ENCODE peak calls at places on chromosome 20, in eight cellular contexts. One of them, this sample, is unnamed.

GRCh38 chr20:61731363-61732181 is 334.1 kb downstream of the TAF4 start:
- DNase-seq in spleen: peak; percentile 57
- DNase-seq in right atrium auricular region: no peak
- DNase-seq in psoas muscle: peak; percentile 39
- DNase-seq in heart right ventricle: no peak
- DNase-seq in HCT116: no peak
- DNase-seq in pancreas: no peak
- DNase-seq in neural progenitor cell: no peak
- DNase-seq in this sample: no peak

GRCh38 chr20:32285621-32286334 is 8.3 kb downstream of the KIF3B start:
- DNase-seq in HCT116: no peak
- DNase-seq in right atrium auricular region: no peak
- DNase-seq in heart right ventricle: no peak
- DNase-seq in neural progenitor cell: no peak
- DNase-seq in spleen: no peak
- DNase-seq in psoas muscle: no peak
- DNase-seq in pancreas: no peak
- DNase-seq in this sample: no peak

GRCh38 chr20:47013606-47014005 is 119.0 kb downstream of the EYA2 start:
- DNase-seq in spleen: peak; percentile 6
- DNase-seq in psoas muscle: no peak
- DNase-seq in right atrium auricular region: no peak
- DNase-seq in pancreas: no peak
- DNase-seq in neural progenitor cell: no peak
- DNase-seq in HCT116: no peak
- DNase-seq in heart right ventricle: no peak
- DNase-seq in this sample: no peak

GRCh38 chr20:44494266-44494665 is 18.6 kb downstream of the TTPAL start:
- DNase-seq in psoas muscle: no peak
- DNase-seq in pancreas: no peak
- DNase-seq in heart right ventricle: no peak
- DNase-seq in neural progenitor cell: no peak
- DNase-seq in right atrium auricular region: no peak
- DNase-seq in HCT116: no peak
- DNase-seq in spleen: no peak
- DNase-seq in this sample: no peak

GRCh38 chr20:32207626-32208498 is at the start of the genes PLAGL2 and POFUT1:
- DNase-seq in pancreas: peak; percentile 88
- DNase-seq in HCT116: peak; percentile 61
- DNase-seq in neural progenitor cell: peak; percentile 96
- DNase-seq in spleen: peak; percentile 98
- DNase-seq in psoas muscle: peak; percentile 95
- DNase-seq in heart right ventricle: peak; percentile 91
- DNase-seq in right atrium auricular region: peak; percentile 82
- DNase-seq in this sample: peak; percentile 91

GRCh38 chr20:45783656-45784294 is 7.9 kb downstream of the WFDC3 start:
- DNase-seq in spleen: no peak
- DNase-seq in psoas muscle: no peak
- DNase-seq in neural progenitor cell: no peak
- DNase-seq in heart right ventricle: peak; percentile 56
- DNase-seq in HCT116: no peak
- DNase-seq in right atrium auricular region: no peak
- DNase-seq in pancreas: peak; percentile 20
- DNase-seq in this sample: peak; percentile 41

GRCh38 chr20:61938839-61939690 is 126.6 kb downstream of the TAF4 start:
- DNase-seq in heart right ventricle: peak; percentile 6
- DNase-seq in spleen: peak; percentile 59
- DNase-seq in pancreas: no peak
- DNase-seq in neural progenitor cell: no peak
- DNase-seq in right atrium auricular region: no peak
- DNase-seq in HCT116: no peak
- DNase-seq in psoas muscle: peak; percentile 38
- DNase-seq in this sample: peak; percentile 9

GRCh38 chr20:45266977-45267376 is 12.6 kb upstream of the SLPI start:
- DNase-seq in HCT116: no peak
- DNase-seq in psoas muscle: no peak
- DNase-seq in neural progenitor cell: no peak
- DNase-seq in pancreas: no peak
- DNase-seq in right atrium auricular region: no peak
- DNase-seq in spleen: no peak
- DNase-seq in heart right ventricle: no peak
- DNase-seq in this sample: no peak

GRCh38 chr20:18831830-18832229 is 18.2 kb downstream of the SCP2D1 start:
- DNase-seq in heart right ventricle: no peak
- DNase-seq in HCT116: no peak
- DNase-seq in psoas muscle: no peak
- DNase-seq in right atrium auricular region: no peak
- DNase-seq in pancreas: no peak
- DNase-seq in neural progenitor cell: no peak
- DNase-seq in spleen: no peak
- DNase-seq in this sample: no peak

GRCh38 chr20:8151371-8151770 is 19.3 kb downstream of the PLCB1 start:
- DNase-seq in right atrium auricular region: no peak
- DNase-seq in psoas muscle: no peak
- DNase-seq in pancreas: no peak
- DNase-seq in HCT116: no peak
- DNase-seq in spleen: no peak
- DNase-seq in heart right ventricle: no peak
- DNase-seq in neural progenitor cell: no peak
- DNase-seq in this sample: no peak

GRCh38 chr20:16821211-16822089 is 73.3 kb downstream of the OTOR start:
- DNase-seq in pancreas: no peak
- DNase-seq in HCT116: peak; percentile 31
- DNase-seq in heart right ventricle: no peak
- DNase-seq in spleen: no peak
- DNase-seq in right atrium auricular region: no peak
- DNase-seq in psoas muscle: no peak
- DNase-seq in neural progenitor cell: peak; percentile 68
- DNase-seq in this sample: no peak

GRCh38 chr20:755931-756330 is 12.4 kb downstream of the SLC52A3 start:
- DNase-seq in spleen: peak; percentile 24
- DNase-seq in HCT116: no peak
- DNase-seq in pancreas: no peak
- DNase-seq in heart right ventricle: no peak
- DNase-seq in psoas muscle: no peak
- DNase-seq in right atrium auricular region: no peak
- DNase-seq in neural progenitor cell: no peak
- DNase-seq in this sample: no peak

GRCh38 chr20:25310268-25310920 is 62.5 kb downstream of the PYGB start:
- DNase-seq in heart right ventricle: no peak
- DNase-seq in psoas muscle: no peak
- DNase-seq in pancreas: no peak
- DNase-seq in right atrium auricular region: no peak
- DNase-seq in neural progenitor cell: peak; percentile 30
- DNase-seq in spleen: peak; percentile 75
- DNase-seq in HCT116: peak; percentile 73
- DNase-seq in this sample: no peak

GRCh38 chr20:25309395-25310267 is 61.7 kb downstream of the PYGB start:
- DNase-seq in neural progenitor cell: no peak
- DNase-seq in right atrium auricular region: no peak
- DNase-seq in spleen: peak; percentile 78
- DNase-seq in HCT116: peak; percentile 65
- DNase-seq in heart right ventricle: no peak
- DNase-seq in pancreas: no peak
- DNase-seq in psoas muscle: no peak
- DNase-seq in this sample: no peak

GRCh38 chr20:25306991-25307903 is 59.4 kb downstream of the PYGB start:
- DNase-seq in spleen: peak; percentile 64
- DNase-seq in HCT116: no peak
- DNase-seq in heart right ventricle: no peak
- DNase-seq in neural progenitor cell: no peak
- DNase-seq in right atrium auricular region: no peak
- DNase-seq in pancreas: no peak
- DNase-seq in psoas muscle: no peak
- DNase-seq in this sample: no peak

GRCh38 chr20:25308083-25308491 is 60.2 kb downstream of the PYGB start:
- DNase-seq in right atrium auricular region: no peak
- DNase-seq in psoas muscle: no peak
- DNase-seq in pancreas: no peak
- DNase-seq in spleen: peak; percentile 62
- DNase-seq in neural progenitor cell: no peak
- DNase-seq in heart right ventricle: no peak
- DNase-seq in HCT116: no peak
- DNase-seq in this sample: no peak

DNA sequence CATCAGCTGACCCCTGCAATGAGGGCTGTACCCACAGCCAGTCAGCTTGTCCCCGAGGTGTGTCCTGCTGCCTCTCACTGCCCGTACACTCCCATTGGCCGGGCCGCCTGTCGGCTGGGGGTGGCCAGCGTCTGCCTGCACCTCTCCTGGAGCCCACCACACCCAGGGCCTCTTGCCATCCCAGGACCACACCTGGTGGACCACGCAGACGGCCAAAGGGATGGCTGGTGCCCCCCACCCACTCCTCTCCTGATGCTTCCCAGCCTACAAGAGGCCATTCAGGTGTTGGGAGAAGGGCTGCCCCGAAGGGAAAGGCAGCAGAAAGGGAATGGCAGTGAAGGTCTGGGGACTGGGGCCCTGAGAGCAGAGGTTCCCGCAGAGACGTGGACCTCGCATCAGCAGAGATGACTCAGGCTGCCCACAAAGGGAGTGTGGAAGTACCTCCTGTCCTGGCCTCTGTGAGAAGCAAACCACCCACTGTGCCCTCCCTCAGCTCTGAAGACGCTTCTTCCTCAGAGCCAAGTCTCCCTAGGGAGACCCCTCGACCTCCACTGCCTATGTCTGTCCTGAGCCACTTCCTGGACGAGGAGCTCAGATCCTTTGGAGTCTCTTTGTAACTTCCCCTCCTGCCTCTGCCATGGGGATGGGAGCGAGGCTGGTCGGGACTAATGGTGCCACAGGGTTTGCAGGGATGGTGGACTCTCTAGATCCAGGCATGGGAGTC is 60.9 kb downstream of the PYGB start:
- DNase-seq in pancreas: no peak
- DNase-seq in psoas muscle: no peak
- DNase-seq in HCT116: peak; percentile 28
- DNase-seq in heart right ventricle: no peak
- DNase-seq in spleen: peak; percentile 76
- DNase-seq in neural progenitor cell: no peak
- DNase-seq in right atrium auricular region: no peak
- DNase-seq in this sample: no peak
- H3K4me1 ChIP-seq in pancreas: peaks cover 9% of the 10 kb centered on the region
- H3K4me1 ChIP-seq in psoas muscle: peaks cover 22% of the 10 kb centered on the region
- H3K4me1 ChIP-seq in HCT116: peaks cover 37% of the 10 kb centered on the region
- H3K4me1 ChIP-seq in heart right ventricle: peaks cover 19% of the 10 kb centered on the region
- H3K4me1 ChIP-seq in spleen: peaks cover 14% of the 10 kb centered on the region
- H3K4me1 ChIP-seq in neural progenitor cell: no peaks in the 10 kb centered on the region
- H3K4me1 ChIP-seq in right atrium auricular region: peaks cover 31% of the 10 kb centered on the region
- H3K4me1 ChIP-seq in this sample: peaks cover 29% of the 10 kb centered on the region

GRCh38 chr20:59680148-59680650 is 75.9 kb downstream of the PHACTR3 start:
- DNase-seq in right atrium auricular region: peak; percentile 21
- DNase-seq in spleen: no peak
- DNase-seq in HCT116: no peak
- DNase-seq in pancreas: no peak
- DNase-seq in neural progenitor cell: no peak
- DNase-seq in psoas muscle: no peak
- DNase-seq in heart right ventricle: no peak
- DNase-seq in this sample: no peak
- H3K9me3 ChIP-seq in right atrium auricular region: no peaks in the 10 kb centered on the region
- H3K9me3 ChIP-seq in spleen: no peaks in the 10 kb centered on the region
- H3K9me3 ChIP-seq in HCT116: no peaks in the 10 kb centered on the region
- H3K9me3 ChIP-seq in pancreas: no peaks in the 10 kb centered on the region
- H3K9me3 ChIP-seq in neural progenitor cell: peaks cover 2% of the 10 kb centered on the region
- H3K9me3 ChIP-seq in psoas muscle: no peaks in the 10 kb centered on the region
- H3K9me3 ChIP-seq in heart right ventricle: no peaks in the 10 kb centered on the region
- H3K9me3 ChIP-seq in this sample: no peaks in the 10 kb centered on the region

GRCh38 chr20:23631226-23631822 is 6.4 kb downstream of the CST3 start:
- DNase-seq in HCT116: no peak
- DNase-seq in right atrium auricular region: no peak
- DNase-seq in psoas muscle: no peak
- DNase-seq in pancreas: no peak
- DNase-seq in spleen: no peak
- DNase-seq in heart right ventricle: no peak
- DNase-seq in neural progenitor cell: no peak
- DNase-seq in this sample: no peak

GRCh38 chr20:23634985-23635767 is 2.6 kb downstream of the CST3 start:
- DNase-seq in HCT116: no peak
- DNase-seq in psoas muscle: peak; percentile 92
- DNase-seq in heart right ventricle: no peak
- DNase-seq in spleen: no peak
- DNase-seq in neural progenitor cell: no peak
- DNase-seq in right atrium auricular region: no peak
- DNase-seq in pancreas: no peak
- DNase-seq in this sample: peak; percentile 72

GRCh38 chr20:23634044-23634801 is 3.5 kb downstream of the CST3 start:
- DNase-seq in psoas muscle: no peak
- DNase-seq in HCT116: no peak
- DNase-seq in right atrium auricular region: no peak
- DNase-seq in heart right ventricle: no peak
- DNase-seq in spleen: no peak
- DNase-seq in neural progenitor cell: no peak
- DNase-seq in pancreas: no peak
- DNase-seq in this sample: no peak

GRCh38 chr20:23631981-23632710 is 5.6 kb downstream of the CST3 start:
- DNase-seq in HCT116: no peak
- DNase-seq in neural progenitor cell: no peak
- DNase-seq in spleen: no peak
- DNase-seq in right atrium auricular region: no peak
- DNase-seq in psoas muscle: no peak
- DNase-seq in pancreas: no peak
- DNase-seq in heart right ventricle: no peak
- DNase-seq in this sample: no peak

DNA sequence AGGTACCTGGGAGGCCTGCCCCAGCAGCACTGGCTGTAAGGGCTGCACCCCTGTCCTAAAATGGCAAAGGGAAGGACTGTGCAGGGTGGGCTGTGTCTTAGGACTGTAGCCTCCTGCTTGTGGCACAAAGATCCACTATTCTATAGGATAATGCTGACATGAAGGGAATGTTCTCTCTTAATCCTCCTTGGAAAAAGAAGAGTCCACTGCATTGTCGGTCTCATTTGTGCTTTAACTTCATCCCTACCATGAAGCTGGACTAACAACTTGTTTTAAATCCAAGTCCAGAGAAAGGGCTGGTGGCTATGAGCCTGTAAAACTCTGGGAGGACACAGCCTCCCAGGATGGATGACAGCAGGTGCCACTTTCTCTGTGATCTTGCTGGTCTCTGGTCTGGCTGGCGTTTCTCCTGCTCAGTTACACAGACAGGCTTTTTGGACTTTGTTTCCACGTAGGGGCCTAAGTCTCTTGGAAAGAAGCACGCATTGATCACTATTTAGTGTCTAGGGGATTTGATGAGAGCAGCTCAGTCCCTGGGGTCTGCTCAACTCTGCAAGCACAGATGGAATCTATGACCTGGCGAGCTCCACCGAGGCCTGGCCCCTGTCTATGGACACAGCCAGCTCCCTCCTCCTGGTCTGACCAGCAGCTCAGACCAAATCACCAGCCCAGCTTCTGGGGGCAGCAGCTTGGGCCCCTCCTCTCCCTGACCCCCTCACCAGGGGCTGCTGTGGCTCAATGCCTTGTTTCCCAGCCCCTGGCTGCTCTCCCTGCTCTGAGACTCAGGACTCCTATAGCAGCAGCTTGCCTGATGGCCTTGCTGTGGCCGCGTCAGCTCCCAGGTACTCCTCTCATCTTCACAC is 4.8 kb downstream of the CST3 start:
- DNase-seq in spleen: no peak
- DNase-seq in right atrium auricular region: no peak
- DNase-seq in psoas muscle: no peak
- DNase-seq in neural progenitor cell: no peak
- DNase-seq in HCT116: no peak
- DNase-seq in heart right ventricle: no peak
- DNase-seq in pancreas: no peak
- DNase-seq in this sample: no peak
- H3K4me1 ChIP-seq in spleen: peaks cover 14% of the 10 kb centered on the region
- H3K4me1 ChIP-seq in right atrium auricular region: peaks cover 57% of the 10 kb centered on the region
- H3K4me1 ChIP-seq in psoas muscle: peaks cover 52% of the 10 kb centered on the region
- H3K4me1 ChIP-seq in neural progenitor cell: peaks cover 6% of the 10 kb centered on the region
- H3K4me1 ChIP-seq in HCT116: peaks cover 29% of the 10 kb centered on the region
- H3K4me1 ChIP-seq in heart right ventricle: peaks cover 34% of the 10 kb centered on the region
- H3K4me1 ChIP-seq in pancreas: peaks cover 6% of the 10 kb centered on the region
- H3K4me1 ChIP-seq in this sample: peaks cover 72% of the 10 kb centered on the region

GRCh38 chr20:29296256-29297230 is 1960.9 kb upstream of the DEFB115 start:
- DNase-seq in HCT116: no peak
- DNase-seq in heart right ventricle: no peak
- DNase-seq in right atrium auricular region: no peak
- DNase-seq in spleen: no peak
- DNase-seq in pancreas: no peak
- DNase-seq in neural progenitor cell: no peak
- DNase-seq in psoas muscle: peak; percentile 26
- DNase-seq in this sample: no peak
- H3K9me3 ChIP-seq in HCT116: no peaks in the 10 kb centered on the region
- H3K9me3 ChIP-seq in heart right ventricle: peaks cover 48% of the 10 kb centered on the region
- H3K9me3 ChIP-seq in right atrium auricular region: no peaks in the 10 kb centered on the region
- H3K9me3 ChIP-seq in spleen: peaks cover 67% of the 10 kb centered on the region
- H3K9me3 ChIP-seq in pancreas: no peaks in the 10 kb centered on the region
- H3K9me3 ChIP-seq in neural progenitor cell: no peaks in the 10 kb centered on the region
- H3K9me3 ChIP-seq in psoas muscle: no peaks in the 10 kb centered on the region
- H3K9me3 ChIP-seq in this sample: peaks cover 57% of the 10 kb centered on the region